ENCODE peak calls at places on chromosomes 3 and 15, in four cellular contexts. C is epithelial cell of proximal tubule, P is nephron progenitor cell, I is right lobe of liver. J is an unnamed sample.

GRCh38 chr15:74312445-74313007 is 54.9 kb downstream of the CYP11A1 start:
- DNase-seq in P (peak; percentile 48), I (no peak), C (no peak), J (no peak)

GRCh38 chr3:11167590-11167989 is 13.3 kb downstream of the HRH1 start:
- DNase-seq in P (no peak), C (no peak), I (no peak), J (no peak)

GRCh38 chr15:54594115-54594514 is 602.6 kb downstream of the RSL24D1 start:
- DNase-seq in I (no peak), C (no peak), P (no peak), J (no peak)

GRCh38 chr3:149848238-149848637 is 35.2 kb downstream of the RNF13 start:
- DNase-seq in C (no peak), I (no peak), P (no peak), J (no peak)

GRCh38 chr15:47422901-47423300 is 294.4 kb upstream of the SEMA6D start:
- DNase-seq in P (no peak), I (no peak), C (no peak), J (no peak)

GRCh38 chr15:36066757-36067156 is 512.7 kb upstream of the CDIN1 start:
- DNase-seq in C (no peak), I (no peak), P (no peak), J (no peak)

GRCh38 chr15:39624806-39625205 is 43.9 kb downstream of the THBS1 start:
- DNase-seq in P (no peak), I (peak; percentile 49), C (peak; percentile 74), J (no peak)

GRCh38 chr3:57048728-57049127 is 11.7 kb upstream of the SPATA12 start:
- DNase-seq in I (no peak), P (no peak), C (no peak), J (no peak)

GRCh38 chr15:73899197-73900128 is 26.1 kb downstream of the TBC1D21 start:
- DNase-seq in C (no peak), P (peak; percentile 34), I (no peak), J (peak; percentile 43)

GRCh38 chr15:46854559-46854958 is 862.7 kb upstream of the SEMA6D start:
- DNase-seq in P (no peak), I (no peak), C (no peak), J (no peak)

GRCh38 chr15:25790003-25790660 is 73.0 kb downstream of the ATP10A start:
- DNase-seq in C (no peak), P (no peak), I (no peak), J (no peak)

GRCh38 chr15:64515196-64515595 is 54.8 kb downstream of the ZNF609 start:
- DNase-seq in P (no peak), C (no peak), I (no peak), J (no peak)

GRCh38 chr3:14392803-14393319 is 9.5 kb upstream of the SLC6A6 start:
- DNase-seq in I (no peak), C (no peak), P (no peak), J (no peak)

DNA sequence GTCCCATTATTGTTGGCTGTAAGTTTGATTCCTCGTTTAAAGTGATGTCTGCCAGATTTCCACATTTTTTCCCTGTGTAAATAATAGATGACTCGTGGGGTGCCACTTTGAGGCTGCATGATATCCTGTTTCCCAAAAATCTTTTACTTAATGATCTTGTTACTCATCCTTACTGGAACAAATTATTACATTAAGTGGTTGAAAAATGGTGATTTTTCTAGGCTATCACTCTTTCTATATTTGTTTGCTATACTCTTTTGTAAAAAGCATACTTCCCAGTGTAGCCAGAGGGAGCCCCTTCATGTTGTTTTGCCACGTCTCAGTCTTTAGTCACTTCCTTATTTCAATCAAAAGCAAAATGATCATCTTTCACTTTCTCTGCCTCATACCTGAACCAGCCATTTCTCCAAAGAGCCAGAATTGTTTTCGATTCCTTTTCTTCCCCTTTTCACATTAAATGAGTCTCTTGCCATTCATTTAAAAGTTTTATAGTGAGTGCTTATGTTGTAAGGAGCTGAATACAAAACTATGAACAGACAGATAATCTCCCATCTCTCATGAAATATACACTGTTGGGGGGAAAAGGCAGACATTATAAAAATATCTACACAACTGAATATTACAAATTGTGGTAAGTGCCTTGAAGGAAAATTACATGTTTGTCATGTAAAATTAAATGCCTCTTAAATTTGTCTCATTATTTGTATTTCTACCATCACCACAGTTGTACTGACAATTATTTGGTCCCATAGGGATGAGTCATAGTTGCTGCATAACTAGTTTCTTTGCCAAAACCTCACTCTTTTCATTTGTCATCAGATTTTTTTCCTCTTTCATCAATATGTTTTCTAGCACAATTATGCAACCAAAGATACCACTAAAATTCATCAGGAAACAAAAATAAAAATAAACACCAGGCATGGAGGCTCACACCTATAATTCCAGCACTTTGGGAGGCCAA is 41.5 kb downstream of the ADGRG7 start:
- DNase-seq in P (no peak), I (no peak), C (no peak), J (no peak)
- TF ChIP-seq CTCF in P (no peak), I (no peak), C (peak; percentile 16), J (peak; percentile 67)

DNA sequence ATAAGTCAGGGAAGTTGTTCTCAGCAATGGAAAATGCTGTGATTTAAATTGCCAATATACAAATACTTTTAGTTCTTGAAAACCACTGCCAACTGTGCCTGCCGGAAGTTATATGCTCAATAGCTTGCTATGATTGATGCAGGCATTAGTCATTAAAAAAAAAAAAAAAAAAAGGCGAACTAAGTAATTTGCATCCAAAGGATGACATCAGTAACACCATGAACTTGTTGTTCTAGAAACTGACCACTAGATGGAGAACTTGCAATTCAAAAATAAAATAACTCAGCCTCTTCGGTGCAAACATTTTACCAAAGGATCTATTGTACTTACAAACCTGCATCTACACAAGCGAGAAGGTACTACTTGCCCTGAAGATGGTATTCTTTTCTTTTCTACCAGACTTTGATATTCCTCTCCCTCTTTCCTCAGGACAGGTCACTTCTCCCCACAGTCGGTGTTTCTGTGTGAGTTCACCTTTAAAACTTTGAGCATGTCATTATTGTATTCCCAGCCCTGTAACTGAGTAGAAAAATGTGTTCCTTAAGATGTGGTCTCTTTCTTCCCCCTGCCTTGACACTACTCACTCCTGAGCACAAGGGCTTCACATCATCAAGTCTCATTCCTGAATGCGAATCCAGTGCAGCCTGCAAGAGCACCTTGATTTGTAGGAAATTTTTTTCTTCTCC is 115.0 kb upstream of the VEPH1 start:
- DNase-seq in I (no peak), P (no peak), C (no peak), J (no peak)
- TF ChIP-seq CTCF in I (peak; percentile 62), P (peak; percentile 76), C (peak; percentile 67), J (peak; percentile 90)

DNA sequence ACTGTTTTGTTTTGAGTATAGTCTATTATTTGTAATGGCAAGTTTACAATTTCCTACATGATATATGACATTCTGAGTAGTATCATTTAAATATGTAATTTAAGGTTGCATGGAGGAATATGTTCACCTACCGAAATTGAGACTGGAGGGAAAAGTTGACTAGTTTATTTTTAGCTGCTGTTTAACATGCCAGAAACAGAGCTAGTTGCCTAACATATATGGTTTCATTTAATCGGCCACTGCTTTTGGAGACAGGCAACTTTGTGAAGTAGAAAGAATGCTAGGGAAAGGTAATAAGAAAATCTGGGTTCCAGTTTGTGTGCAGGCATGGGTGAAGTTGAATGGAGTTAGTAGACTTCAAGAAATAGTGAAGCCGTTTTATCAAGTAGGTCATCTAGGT is 342.1 kb upstream of the CBLB start:
- DNase-seq in P (no peak), C (no peak), I (no peak), J (no peak)
- TF ChIP-seq CTCF in P (no peak), C (no peak), I (no peak), J (no peak)

DNA sequence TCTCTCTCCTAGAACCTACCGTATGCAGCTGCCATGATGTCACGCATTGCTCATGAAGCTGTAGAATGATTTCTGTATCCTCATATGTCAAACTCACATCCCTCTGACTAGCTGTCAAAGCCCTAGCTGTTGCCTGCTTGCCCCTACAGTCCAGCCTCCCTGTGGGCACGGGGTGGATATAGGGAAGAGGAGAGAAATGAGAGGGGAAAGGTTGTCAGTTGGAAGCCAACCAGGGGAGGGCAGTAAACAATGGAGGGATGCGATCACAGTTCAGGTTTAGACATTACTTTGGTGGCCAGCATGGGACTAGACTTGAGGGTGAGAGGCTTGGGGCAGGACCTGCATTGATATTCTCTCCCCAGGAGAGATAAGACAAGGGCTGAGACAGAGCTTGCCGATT is 1.7 kb upstream of the HDGFL3 start:
- DNase-seq in I (no peak), C (no peak), P (no peak), J (no peak)
- TF ChIP-seq CTCF in I (no peak), C (no peak), P (no peak), J (no peak)

GRCh38 chr15:67080900-67081431 is 15.6 kb downstream of the SMAD3 start:
- DNase-seq in I (no peak), C (peak; percentile 76), P (no peak), J (no peak)
- TF ChIP-seq CTCF in I (no peak), C (peak; percentile 50), P (no peak), J (peak; percentile 48)

GRCh38 chr3:171454026-171454425 is 6.2 kb downstream of the TNIK start:
- DNase-seq in P (peak; percentile 50), C (peak; percentile 66), I (no peak), J (no peak)

GRCh38 chr3:171456765-171457164 is 3.4 kb downstream of the TNIK start:
- DNase-seq in C (no peak), P (no peak), I (no peak), J (no peak)

GRCh38 chr3:171451915-171452707 is 8.1 kb downstream of the TNIK start:
- DNase-seq in C (no peak), P (no peak), I (no peak), J (no peak)

GRCh38 chr3:171455603-171456550 is 4.3 kb downstream of the TNIK start:
- DNase-seq in P (no peak), I (no peak), C (no peak), J (no peak)

DNA sequence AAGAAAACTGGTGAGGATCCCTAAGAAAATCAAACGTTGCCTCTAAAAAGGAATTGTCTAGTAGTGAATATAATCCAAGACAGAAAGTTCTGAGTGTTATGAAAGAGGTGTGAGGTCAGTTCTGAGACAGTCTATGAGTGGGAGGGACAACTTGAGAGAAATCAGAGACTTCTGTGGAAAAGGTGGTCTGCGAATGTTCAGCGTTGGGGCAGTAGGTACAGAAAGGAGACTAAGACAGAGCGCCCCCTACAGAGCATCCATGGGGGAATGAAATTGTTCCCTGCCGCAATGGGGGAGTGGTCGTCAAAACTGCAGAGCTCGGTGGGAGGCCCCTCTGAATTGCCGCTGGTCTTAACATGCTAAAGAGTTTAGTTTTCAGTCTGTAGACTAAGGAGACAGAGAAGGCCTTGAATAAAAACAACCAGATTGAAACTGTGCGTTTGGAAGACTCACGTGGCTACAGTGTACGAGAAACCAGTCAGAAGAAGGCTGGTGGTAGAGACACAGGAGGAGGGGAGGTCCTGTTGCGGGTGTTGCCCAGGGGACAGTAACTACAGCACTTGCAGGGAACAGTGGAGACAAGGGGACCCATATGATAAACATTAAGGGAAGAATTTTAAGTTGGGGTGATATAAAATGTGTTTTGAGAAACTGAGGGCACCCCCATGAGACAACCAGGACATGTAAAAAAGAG is 6.9 kb downstream of the TNIK start:
- DNase-seq in I (no peak), C (no peak), P (peak; percentile 62), J (no peak)
- TF ChIP-seq CTCF in I (no peak), C (peak; percentile 54), P (peak; percentile 50), J (peak; percentile 62)

DNA sequence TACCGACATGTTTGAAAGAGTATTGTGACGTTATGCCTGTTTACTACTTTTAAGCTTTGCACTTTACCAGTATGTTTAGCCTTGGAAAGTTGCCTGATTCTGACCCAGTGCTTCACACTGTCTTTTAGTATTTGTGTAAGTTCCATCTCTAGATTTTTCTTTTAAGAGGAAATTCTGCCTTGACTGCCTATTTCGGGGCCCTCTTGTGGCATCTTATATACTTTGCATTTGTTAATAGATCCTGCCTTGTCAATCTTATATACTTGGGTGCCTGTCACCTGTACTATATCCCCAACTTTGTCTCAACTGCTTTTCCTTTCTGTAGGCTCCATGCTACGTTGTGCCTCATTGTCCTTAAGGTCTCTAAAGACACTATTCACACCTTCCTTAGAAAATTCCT is 244.6 kb downstream of the STXBP5L start:
- DNase-seq in P (no peak), C (no peak), I (no peak), J (no peak)
- TF ChIP-seq CTCF in P (peak; percentile 30), C (peak; percentile 41), I (no peak), J (peak; percentile 69)

GRCh38 chr3:43503067-43503728 is 118.6 kb downstream of the ANO10 start:
- DNase-seq in P (no peak), I (no peak), C (no peak), J (no peak)
- TF ChIP-seq CTCF in P (peak; percentile 54), I (peak; percentile 52), C (peak; percentile 49), J (peak; percentile 93)